ENCODE peak calls at places on chromosomes 16 and 17, in six cellular contexts. One of them, this sample, is unnamed.

GRCh38 chr16:10929853-10930754 is 12.2 kb downstream of the DEXI start:
- DNase-seq in left ventricle myocardium inferior: no peak
- DNase-seq in ascending aorta: no peak
- DNase-seq in cardiac muscle cell: no peak
- DNase-seq in OCI-LY7: no peak
- DNase-seq in brain microvascular endothelial cell: no peak
- DNase-seq in this sample: no peak

GRCh38 chr16:86383488-86384262 is 126.7 kb upstream of the FOXF1 start:
- DNase-seq in left ventricle myocardium inferior: no peak
- DNase-seq in ascending aorta: no peak
- DNase-seq in cardiac muscle cell: no peak
- DNase-seq in OCI-LY7: no peak
- DNase-seq in brain microvascular endothelial cell: peak; percentile 88
- DNase-seq in this sample: peak; percentile 39

GRCh38 chr16:1381655-1382406 is 30.1 kb downstream of the GNPTG start:
- DNase-seq in left ventricle myocardium inferior: no peak
- DNase-seq in ascending aorta: no peak
- DNase-seq in cardiac muscle cell: no peak
- DNase-seq in OCI-LY7: no peak
- DNase-seq in brain microvascular endothelial cell: no peak
- DNase-seq in this sample: no peak

GRCh38 chr16:14384745-14385144 is 245.3 kb downstream of the PARN start:
- DNase-seq in left ventricle myocardium inferior: no peak
- DNase-seq in ascending aorta: no peak
- DNase-seq in cardiac muscle cell: no peak
- DNase-seq in OCI-LY7: no peak
- DNase-seq in brain microvascular endothelial cell: no peak
- DNase-seq in this sample: no peak

GRCh38 chr16:50526249-50526648 is 21.9 kb upstream of the NKD1 start:
- DNase-seq in left ventricle myocardium inferior: no peak
- DNase-seq in ascending aorta: peak; percentile 38
- DNase-seq in cardiac muscle cell: no peak
- DNase-seq in OCI-LY7: no peak
- DNase-seq in brain microvascular endothelial cell: no peak
- DNase-seq in this sample: no peak

GRCh38 chr17:68101992-68102758 is 66.6 kb downstream of the KPNA2 start:
- DNase-seq in left ventricle myocardium inferior: no peak
- DNase-seq in ascending aorta: no peak
- DNase-seq in cardiac muscle cell: peak; percentile 3
- DNase-seq in OCI-LY7: peak; percentile 49
- DNase-seq in brain microvascular endothelial cell: peak; percentile 6
- DNase-seq in this sample: no peak

GRCh38 chr16:20833081-20833480 is 26.8 kb downstream of the REXO5 start:
- DNase-seq in left ventricle myocardium inferior: no peak
- DNase-seq in ascending aorta: no peak
- DNase-seq in cardiac muscle cell: no peak
- DNase-seq in OCI-LY7: no peak
- DNase-seq in brain microvascular endothelial cell: no peak
- DNase-seq in this sample: no peak

GRCh38 chr17:64278614-64279013 is 15.6 kb upstream of the TEX2 start:
- DNase-seq in left ventricle myocardium inferior: no peak
- DNase-seq in ascending aorta: no peak
- DNase-seq in cardiac muscle cell: no peak
- DNase-seq in OCI-LY7: peak; percentile 36
- DNase-seq in brain microvascular endothelial cell: no peak
- DNase-seq in this sample: no peak

GRCh38 chr16:2042171-2042570 is 5.5 kb downstream of the NTHL1 start:
- DNase-seq in left ventricle myocardium inferior: peak; percentile 78
- DNase-seq in ascending aorta: no peak
- DNase-seq in cardiac muscle cell: peak; percentile 85
- DNase-seq in OCI-LY7: no peak
- DNase-seq in brain microvascular endothelial cell: no peak
- DNase-seq in this sample: no peak

GRCh38 chr17:9254841-9255240 is 233.5 kb downstream of the NTN1 start:
- DNase-seq in left ventricle myocardium inferior: no peak
- DNase-seq in ascending aorta: no peak
- DNase-seq in cardiac muscle cell: no peak
- DNase-seq in OCI-LY7: no peak
- DNase-seq in brain microvascular endothelial cell: no peak
- DNase-seq in this sample: no peak

GRCh38 chr17:28327031-28327607 is 8.1 kb downstream of the TMEM97 start:
- DNase-seq in left ventricle myocardium inferior: no peak
- DNase-seq in ascending aorta: peak; percentile 27
- DNase-seq in cardiac muscle cell: no peak
- DNase-seq in OCI-LY7: no peak
- DNase-seq in brain microvascular endothelial cell: no peak
- DNase-seq in this sample: no peak

GRCh38 chr17:146546-146945 is 9.2 kb downstream of the SCGB1C2 start:
- DNase-seq in left ventricle myocardium inferior: peak; percentile 6
- DNase-seq in ascending aorta: peak; percentile 42
- DNase-seq in cardiac muscle cell: no peak
- DNase-seq in OCI-LY7: no peak
- DNase-seq in brain microvascular endothelial cell: no peak
- DNase-seq in this sample: no peak

GRCh38 chr16:1541293-1542165 is 8.1 kb downstream of the TMEM204 start:
- DNase-seq in left ventricle myocardium inferior: no peak
- DNase-seq in ascending aorta: no peak
- DNase-seq in cardiac muscle cell: no peak
- DNase-seq in OCI-LY7: no peak
- DNase-seq in brain microvascular endothelial cell: no peak
- DNase-seq in this sample: no peak

GRCh38 chr17:30372755-30373154 is 6.0 kb upstream of the CPD start:
- DNase-seq in left ventricle myocardium inferior: no peak
- DNase-seq in ascending aorta: no peak
- DNase-seq in cardiac muscle cell: no peak
- DNase-seq in OCI-LY7: peak; percentile 20
- DNase-seq in brain microvascular endothelial cell: no peak
- DNase-seq in this sample: no peak

GRCh38 chr17:49595328-49595727 is 19.7 kb downstream of the NXPH3 start:
- DNase-seq in left ventricle myocardium inferior: no peak
- DNase-seq in ascending aorta: no peak
- DNase-seq in cardiac muscle cell: no peak
- DNase-seq in OCI-LY7: no peak
- DNase-seq in brain microvascular endothelial cell: no peak
- DNase-seq in this sample: no peak

GRCh38 chr17:48728232-48729231 is at the start of gene HOXB13:
- DNase-seq in left ventricle myocardium inferior: peak; percentile 32
- DNase-seq in ascending aorta: no peak
- DNase-seq in cardiac muscle cell: peak; percentile 66
- DNase-seq in OCI-LY7: no peak
- DNase-seq in brain microvascular endothelial cell: no peak
- DNase-seq in this sample: no peak

GRCh38 chr16:12449795-12450194 is 353.9 kb downstream of the CPPED1 start:
- DNase-seq in left ventricle myocardium inferior: no peak
- DNase-seq in ascending aorta: no peak
- DNase-seq in cardiac muscle cell: no peak
- DNase-seq in OCI-LY7: no peak
- DNase-seq in brain microvascular endothelial cell: peak; percentile 44
- DNase-seq in this sample: no peak
- TF ChIP-seq CTCF in left ventricle myocardium inferior: no peak
- TF ChIP-seq CTCF in ascending aorta: no peak
- TF ChIP-seq CTCF in cardiac muscle cell: no peak
- TF ChIP-seq CTCF in OCI-LY7: no peak
- TF ChIP-seq CTCF in brain microvascular endothelial cell: no peak
- TF ChIP-seq CTCF in this sample: no peak

GRCh38 chr16:30986129-30986991 is 1.4 kb downstream of the HSD3B7 start:
- DNase-seq in left ventricle myocardium inferior: no peak
- DNase-seq in ascending aorta: no peak
- DNase-seq in cardiac muscle cell: no peak
- DNase-seq in OCI-LY7: no peak
- DNase-seq in brain microvascular endothelial cell: no peak
- DNase-seq in this sample: no peak
- H3K4me3 ChIP-seq in left ventricle myocardium inferior: peak overlapping the region; percentile 72
- H3K4me3 ChIP-seq in ascending aorta: no peak overlapping the region
- H3K4me3 ChIP-seq in cardiac muscle cell: no peak overlapping the region
- H3K4me3 ChIP-seq in OCI-LY7: no peak overlapping the region
- H3K4me3 ChIP-seq in brain microvascular endothelial cell: no peak overlapping the region
- H3K4me3 ChIP-seq in this sample: no peak overlapping the region

DNA sequence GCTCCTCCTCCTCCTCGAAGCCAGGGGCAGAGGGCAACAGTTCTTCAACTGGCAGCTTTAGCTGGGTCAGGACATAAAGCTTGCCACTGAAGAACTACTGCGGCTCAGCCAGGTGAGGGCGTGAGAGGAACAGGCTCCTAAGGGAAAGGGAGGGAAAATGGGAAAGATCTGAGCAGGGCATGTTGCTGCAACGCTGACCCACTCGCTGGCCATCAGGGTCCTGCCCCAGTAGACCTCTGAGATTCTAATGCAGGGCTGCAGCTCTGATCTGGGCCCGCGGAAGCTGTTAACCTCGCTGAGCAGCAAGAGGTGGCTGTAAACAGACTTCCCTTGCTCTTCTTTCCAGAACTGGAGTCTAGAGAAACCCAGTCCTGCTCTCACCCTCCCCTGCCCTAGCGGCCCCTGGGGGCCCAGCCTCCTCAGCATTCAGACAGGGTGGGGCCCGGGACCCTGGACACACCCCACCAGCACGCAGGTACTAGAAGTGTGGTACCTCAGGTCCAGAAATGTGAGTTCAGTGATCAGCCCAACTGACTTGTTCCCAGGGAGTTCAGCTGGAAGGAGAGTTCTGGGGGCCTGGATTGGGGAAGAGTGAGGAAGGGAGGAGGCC is 3.8 kb upstream of the TLCD2 start:
- DNase-seq in left ventricle myocardium inferior: no peak
- DNase-seq in ascending aorta: peak; percentile 62
- DNase-seq in cardiac muscle cell: peak; percentile 70
- DNase-seq in OCI-LY7: no peak
- DNase-seq in brain microvascular endothelial cell: no peak
- DNase-seq in this sample: no peak
- TF ChIP-seq CTCF in left ventricle myocardium inferior: peak; percentile 31
- TF ChIP-seq CTCF in ascending aorta: no peak
- TF ChIP-seq CTCF in cardiac muscle cell: peak; percentile 43
- TF ChIP-seq CTCF in OCI-LY7: peak; percentile 65
- TF ChIP-seq CTCF in brain microvascular endothelial cell: peak; percentile 63
- TF ChIP-seq CTCF in this sample: peak; percentile 64

DNA sequence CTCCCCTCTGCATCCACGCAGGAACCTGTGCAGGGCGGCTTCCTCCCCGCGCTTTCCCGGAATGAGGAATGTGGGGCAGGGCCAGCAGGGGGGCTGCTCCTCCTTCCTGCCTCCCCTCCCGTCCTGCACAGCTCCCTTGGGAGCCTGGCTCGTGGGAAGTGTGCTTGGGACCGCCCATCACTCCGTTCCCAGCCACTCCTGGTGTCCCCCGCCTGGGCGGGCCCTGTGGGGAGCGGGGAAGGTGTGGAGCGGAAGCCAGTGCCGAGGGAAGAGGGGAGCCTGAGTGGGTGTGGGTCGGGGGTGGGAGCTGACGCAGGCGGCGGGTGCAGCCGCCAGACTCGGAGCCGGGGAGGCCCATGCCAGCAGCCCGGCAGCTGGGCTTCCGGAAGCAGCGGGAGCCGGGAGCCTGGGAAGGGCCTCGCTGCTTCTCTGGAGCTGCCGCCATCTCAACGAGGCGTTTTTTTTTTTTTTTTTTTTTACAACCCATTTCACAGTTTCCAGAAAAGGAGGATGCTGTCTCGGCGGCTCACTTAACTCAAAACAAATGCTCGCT is 24.2 kb downstream of the BAHCC1 start:
- DNase-seq in left ventricle myocardium inferior: peak; percentile 92
- DNase-seq in ascending aorta: peak; percentile 98
- DNase-seq in cardiac muscle cell: peak; percentile 73
- DNase-seq in OCI-LY7: no peak
- DNase-seq in brain microvascular endothelial cell: peak; percentile 82
- DNase-seq in this sample: peak; percentile 49
- H3K4me3 ChIP-seq in left ventricle myocardium inferior: peak overlapping the region; percentile 54
- H3K4me3 ChIP-seq in ascending aorta: peak overlapping the region; percentile 56
- H3K4me3 ChIP-seq in cardiac muscle cell: no peak overlapping the region
- H3K4me3 ChIP-seq in OCI-LY7: no peak overlapping the region
- H3K4me3 ChIP-seq in brain microvascular endothelial cell: peak overlapping the region; percentile 27
- H3K4me3 ChIP-seq in this sample: no peak overlapping the region

GRCh38 chr16:84952335-84953050 is 58.8 kb downstream of the ZDHHC7 start:
- DNase-seq in left ventricle myocardium inferior: peak; percentile 64
- DNase-seq in ascending aorta: peak; percentile 88
- DNase-seq in cardiac muscle cell: peak; percentile 90
- DNase-seq in OCI-LY7: peak; percentile 80
- DNase-seq in brain microvascular endothelial cell: peak; percentile 86
- DNase-seq in this sample: peak; percentile 78

GRCh38 chr16:84948855-84949610 is 62.3 kb downstream of the ZDHHC7 start:
- DNase-seq in left ventricle myocardium inferior: no peak
- DNase-seq in ascending aorta: no peak
- DNase-seq in cardiac muscle cell: no peak
- DNase-seq in OCI-LY7: no peak
- DNase-seq in brain microvascular endothelial cell: no peak
- DNase-seq in this sample: no peak

GRCh38 chr16:84949776-84950436 is 61.4 kb downstream of the ZDHHC7 start:
- DNase-seq in left ventricle myocardium inferior: no peak
- DNase-seq in ascending aorta: no peak
- DNase-seq in cardiac muscle cell: peak; percentile 36
- DNase-seq in OCI-LY7: no peak
- DNase-seq in brain microvascular endothelial cell: no peak
- DNase-seq in this sample: no peak

GRCh38 chr16:84953051-84953746 is 58.1 kb downstream of the ZDHHC7 start:
- DNase-seq in left ventricle myocardium inferior: no peak
- DNase-seq in ascending aorta: no peak
- DNase-seq in cardiac muscle cell: no peak
- DNase-seq in OCI-LY7: no peak
- DNase-seq in brain microvascular endothelial cell: no peak
- DNase-seq in this sample: no peak

GRCh38 chr16:84950906-84951305 is 60.4 kb downstream of the ZDHHC7 start:
- DNase-seq in left ventricle myocardium inferior: no peak
- DNase-seq in ascending aorta: no peak
- DNase-seq in cardiac muscle cell: no peak
- DNase-seq in OCI-LY7: peak; percentile 49
- DNase-seq in brain microvascular endothelial cell: no peak
- DNase-seq in this sample: no peak
- TF ChIP-seq CTCF in left ventricle myocardium inferior: no peak
- TF ChIP-seq CTCF in ascending aorta: no peak
- TF ChIP-seq CTCF in cardiac muscle cell: peak; percentile 19
- TF ChIP-seq CTCF in OCI-LY7: peak; percentile 66
- TF ChIP-seq CTCF in brain microvascular endothelial cell: peak; percentile 61
- TF ChIP-seq CTCF in this sample: no peak

DNA sequence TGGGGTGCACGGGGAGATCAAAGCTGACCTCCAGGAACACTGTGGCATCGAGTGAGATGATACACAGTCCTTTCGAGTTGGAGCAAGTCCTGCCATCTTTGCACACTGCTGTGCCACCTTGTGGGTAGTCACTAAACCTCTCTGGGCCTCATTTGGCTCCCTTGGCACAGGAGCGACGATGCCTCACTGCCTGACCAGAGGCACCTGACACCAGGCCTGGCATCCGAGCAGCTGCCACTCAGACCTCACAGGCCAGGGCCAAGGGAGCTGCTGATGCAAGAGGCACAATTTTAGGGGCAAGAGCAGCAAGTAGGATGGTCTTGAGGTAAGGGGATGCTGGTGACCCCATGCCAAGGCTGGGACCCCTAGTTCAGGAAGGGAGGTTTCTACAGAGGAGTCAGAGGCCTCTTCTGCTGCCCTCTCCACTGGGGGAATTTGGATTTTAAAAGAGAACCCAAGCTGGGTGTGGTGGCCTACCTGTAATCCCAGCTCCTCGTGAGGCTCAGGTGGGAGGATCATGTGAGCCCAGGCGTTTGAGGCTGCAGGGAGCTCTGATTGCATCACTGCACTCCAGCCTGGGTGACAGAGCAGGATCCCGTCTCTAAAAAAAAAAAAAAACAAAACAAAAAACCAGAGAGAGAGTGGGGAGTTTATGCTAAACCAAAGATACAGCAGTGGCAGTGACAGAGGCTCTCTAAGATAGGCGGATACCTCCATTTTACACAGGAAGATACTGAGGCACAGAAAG is 6.7 kb upstream of the ADGRG1 start:
- DNase-seq in left ventricle myocardium inferior: no peak
- DNase-seq in ascending aorta: no peak
- DNase-seq in cardiac muscle cell: no peak
- DNase-seq in OCI-LY7: no peak
- DNase-seq in brain microvascular endothelial cell: no peak
- DNase-seq in this sample: no peak
- H3K4me3 ChIP-seq in left ventricle myocardium inferior: no peak overlapping the region
- H3K4me3 ChIP-seq in ascending aorta: no peak overlapping the region
- H3K4me3 ChIP-seq in cardiac muscle cell: no peak overlapping the region
- H3K4me3 ChIP-seq in OCI-LY7: no peak overlapping the region
- H3K4me3 ChIP-seq in brain microvascular endothelial cell: no peak overlapping the region
- H3K4me3 ChIP-seq in this sample: no peak overlapping the region

GRCh38 chr17:74859439-74860228 is at the start of gene GRIN2C:
- DNase-seq in left ventricle myocardium inferior: no peak
- DNase-seq in ascending aorta: no peak
- DNase-seq in cardiac muscle cell: peak; percentile 56
- DNase-seq in OCI-LY7: no peak
- DNase-seq in brain microvascular endothelial cell: no peak
- DNase-seq in this sample: no peak
- TF ChIP-seq CTCF in left ventricle myocardium inferior: peak; percentile 62
- TF ChIP-seq CTCF in ascending aorta: peak; percentile 23
- TF ChIP-seq CTCF in cardiac muscle cell: no peak
- TF ChIP-seq CTCF in OCI-LY7: peak; percentile 60
- TF ChIP-seq CTCF in brain microvascular endothelial cell: peak; percentile 1
- TF ChIP-seq CTCF in this sample: peak; percentile 8